ENCODE peak calls at places on chromosomes 7 and 10, in four cellular contexts. F is fibroblast of lung, M is GM12865, P is epithelial cell of esophagus. O is an unnamed sample.

GRCh38 chr7:55775051-55775420 is 87.5 kb downstream of the SEPTIN14 start:
- DNase-seq in M (no peak), P (no peak), F (no peak), O (no peak)

GRCh38 chr7:2109936-2110585 is 122.7 kb downstream of the MAD1L1 start:
- DNase-seq in P (peak), F (peak), M (peak), O (peak)

GRCh38 chr10:113322843-113323242 is 230.0 kb upstream of the HABP2 start:
- DNase-seq in P (no peak), F (no peak), M (no peak), O (no peak)

GRCh38 chr7:7882888-7883287 is 85.7 kb upstream of the GLCCI1 start:
- DNase-seq in P (no peak), F (no peak), M (no peak), O (no peak)

GRCh38 chr7:24916463-24917040 is 63.4 kb downstream of the OSBPL3 start:
- DNase-seq in F (no peak), P (no peak), M (no peak), O (no peak)

GRCh38 chr10:8056891-8057331 is 2.4 kb downstream of the GATA3 start:
- DNase-seq in F (no peak), P (no peak), M (peak), O (peak)

GRCh38 chr10:123926401-123927264 is 35.0 kb upstream of the CPXM2 start:
- DNase-seq in M (peak), F (no peak), P (peak), O (peak)

GRCh38 chr10:69696073-69696731 is 66.2 kb downstream of the FAM241B start:
- DNase-seq in M (no peak), P (peak), F (peak), O (peak)

DNA sequence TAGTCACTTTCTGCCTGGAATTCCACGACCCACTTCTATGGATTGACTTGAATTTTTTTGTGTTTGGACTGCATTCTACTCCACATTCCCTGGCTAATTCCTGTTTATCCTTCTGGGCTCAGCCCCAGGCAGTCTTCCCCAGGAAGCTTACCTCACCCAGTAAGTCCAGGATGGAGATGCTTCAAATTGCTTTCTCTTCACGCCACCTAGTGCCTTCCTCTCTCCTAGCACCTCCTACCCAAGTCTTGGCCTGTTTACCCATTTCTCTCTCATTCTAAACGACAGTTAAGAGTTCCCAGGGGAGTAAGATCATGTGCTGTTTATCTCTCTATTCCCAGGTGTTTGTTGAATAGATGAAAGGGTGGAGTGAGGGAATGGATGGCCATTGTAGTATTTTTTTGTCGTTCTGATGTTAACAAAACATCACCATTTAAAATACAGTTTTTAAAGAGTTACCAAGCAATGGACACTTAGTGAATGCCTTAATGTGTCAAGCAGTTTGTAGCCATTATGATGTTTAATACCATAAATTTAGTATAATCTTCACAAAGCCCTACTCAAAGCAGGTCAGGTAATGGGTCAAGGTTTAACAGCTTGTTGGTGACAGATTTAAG is 45.5 kb upstream of the TARP start:
- DNase-seq in P (peak), M (peak), F (peak), O (peak)
- TF ChIP-seq CTCF in P (peak), M (peak), F (peak), O (peak)

GRCh38 chr7:45940939-45941338 is 19.9 kb upstream of the IGFBP3 start:
- DNase-seq in M (no peak), P (no peak), F (no peak), O (no peak)

GRCh38 chr7:45937301-45937700 is 16.2 kb upstream of the IGFBP3 start:
- DNase-seq in F (no peak), M (no peak), P (peak), O (no peak)

GRCh38 chr7:45937862-45938261 is 16.8 kb upstream of the IGFBP3 start:
- DNase-seq in P (no peak), M (no peak), F (no peak), O (no peak)

GRCh38 chr7:45939574-45939973 is 18.5 kb upstream of the IGFBP3 start:
- DNase-seq in P (no peak), F (no peak), M (no peak), O (no peak)

GRCh38 chr7:45938626-45939302 is 17.7 kb upstream of the IGFBP3 start:
- DNase-seq in P (no peak), M (no peak), F (no peak), O (no peak)
- TF ChIP-seq CTCF in P (peak), M (peak), F (no peak), O (no peak)

GRCh38 chr10:27504007-27504890 is at the start of gene RAB18:
- DNase-seq in M (peak), P (peak), F (peak), O (peak)
- TF ChIP-seq CTCF in M (no peak), P (no peak), F (no peak), O (no peak)

GRCh38 chr10:110225756-110226554 is 18.6 kb downstream of the MXI1 start:
- DNase-seq in M (peak), P (peak), F (peak), O (peak)

GRCh38 chr10:110224992-110225391 is 17.6 kb downstream of the MXI1 start:
- DNase-seq in M (no peak), P (no peak), F (no peak), O (no peak)

GRCh38 chr10:110226926-110227641 is 19.7 kb downstream of the MXI1 start:
- DNase-seq in M (no peak), F (no peak), P (no peak), O (peak)

GRCh38 chr10:110226555-110226925 is 19.1 kb downstream of the MXI1 start:
- DNase-seq in P (peak), F (peak), M (peak), O (peak)

DNA sequence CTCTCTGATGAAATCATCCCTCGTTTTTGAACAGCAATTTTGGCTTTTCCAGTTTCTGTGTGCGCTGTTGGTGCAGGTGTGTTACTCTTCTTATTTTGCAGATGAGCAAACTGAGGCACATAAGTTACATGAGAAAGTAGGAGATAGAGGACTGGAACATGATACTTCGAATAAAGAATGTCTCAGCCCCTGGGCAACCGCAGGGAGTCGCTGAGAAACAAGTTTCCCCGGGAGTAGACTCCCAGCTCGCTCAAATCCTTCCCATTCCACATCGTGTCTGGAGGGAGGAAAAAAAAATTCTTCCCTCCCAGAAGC is 18.0 kb downstream of the MXI1 start:
- DNase-seq in M (no peak), P (no peak), F (no peak), O (no peak)
- TF ChIP-seq CTCF in M (no peak), P (no peak), F (no peak), O (no peak)

GRCh38 chr7:158953912-158954311 is 97.6 kb downstream of the DYNC2I1 start:
- DNase-seq in P (no peak), M (no peak), F (no peak), O (no peak)
- TF ChIP-seq CTCF in P (no peak), M (no peak), F (no peak), O (no peak)

O was measured in MCF 10A.